ENCODE peak calls at places on chromosomes 4 and X, in five cellular contexts. H is astrocyte, S is dorsolateral prefrontal cortex, O is mammary epithelial cell, F is cardiac fibroblast. D is an unnamed sample.

GRCh38 chr4:24894243-24894642 is 18.6 kb downstream of the CCDC149 start:
- DNase-seq in O (no peak), S (no peak), F (no peak), H (no peak), D (no peak)

GRCh38 chr4:153233761-153234371 is 29.6 kb downstream of the TRIM2 start:
- DNase-seq in H (peak), S (no peak), O (peak), F (peak), D (no peak)

GRCh38 chrX:18252644-18253359 is 32.1 kb upstream of the BEND2 start:
- DNase-seq in F (peak), H (no peak), S (no peak), O (no peak), D (no peak)

GRCh38 chr4:25095756-25096552 is 64.3 kb downstream of the SEPSECS start:
- DNase-seq in S (no peak), H (no peak), O (no peak), F (no peak), D (no peak)

GRCh38 chr4:156190606-156191005 is 236.9 kb upstream of the CTSO start:
- DNase-seq in S (no peak), H (peak), O (peak), F (peak), D (no peak)

GRCh38 chr4:151195801-151196200 is 81.2 kb upstream of the PRSS48 start:
- DNase-seq in H (peak), O (peak), S (no peak), F (peak), D (no peak)

GRCh38 chrX:103362504-103362903 is 6.2 kb downstream of the TCEAL9 start:
- DNase-seq in F (peak), S (no peak), O (no peak), H (peak), D (no peak)

GRCh38 chr4:26751004-26751403 is 109.6 kb upstream of the STIM2 start:
- DNase-seq in O (no peak), F (no peak), S (no peak), H (no peak), D (no peak)

GRCh38 chr4:1167244-1167949 is 5.0 kb downstream of the SPON2 start:
- DNase-seq in H (peak), S (peak), F (peak), O (peak), D (peak)

GRCh38 chr4:90536408-90536807 is 409.2 kb downstream of the CCSER1 start:
- DNase-seq in H (no peak), F (no peak), O (no peak), S (no peak), D (no peak)

GRCh38 chr4:76723916-76724315 is 174.0 kb downstream of the SOWAHB start:
- DNase-seq in O (peak), H (peak), S (no peak), F (peak), D (no peak)

GRCh38 chr4:7398104-7398423 is 36.7 kb downstream of the PSAPL1 start:
- DNase-seq in O (peak), H (peak), F (peak), S (peak), D (peak)

GRCh38 chr4:763191-763810 is 57.7 kb downstream of the PCGF3 start:
- DNase-seq in O (no peak), H (no peak), S (peak), F (no peak), D (no peak)

GRCh38 chrX:108704839-108705238 is 31.5 kb downstream of the IRS4 start:
- DNase-seq in O (no peak), F (no peak), H (no peak), S (no peak), D (no peak)

GRCh38 chrX:24377911-24378468 is 17.6 kb downstream of the SUPT20HL1 start:
- DNase-seq in S (no peak), O (no peak), F (no peak), H (no peak), D (no peak)

GRCh38 chr4:185965456-185966384 is 103.2 kb upstream of the TLR3 start:
- DNase-seq in S (no peak), F (no peak), H (no peak), O (no peak), D (no peak)

GRCh38 chr4:138981930-138982390 is 33.6 kb upstream of the NOCT start:
- DNase-seq in H (peak), S (no peak), O (peak), F (peak), D (no peak)

GRCh38 chr4:39873823-39874222 is 103.9 kb downstream of the PDS5A start:
- DNase-seq in O (no peak), F (peak), H (no peak), S (no peak), D (no peak)

GRCh38 chrX:86148024-86148511 is at the start of gene DACH2:
- DNase-seq in O (peak), F (peak), H (peak), S (peak), D (peak)

GRCh38 chrX:123173833-123174232 is 10.2 kb upstream of the GRIA3 start:
- DNase-seq in O (no peak), S (no peak), H (no peak), F (peak), D (no peak)

GRCh38 chr4:185470503-185471195 is 884 bp downstream of the CCDC110 start:
- DNase-seq in S (peak), F (peak), O (peak), H (no peak), D (no peak)

GRCh38 chr4:123350191-123350544 is 46.4 kb upstream of the SPRY1 start:
- DNase-seq in H (no peak), S (no peak), F (peak), O (peak), D (no peak)

GRCh38 chr4:13547563-13548041 is 3.3 kb upstream of the NKX3-2 start:
- DNase-seq in O (no peak), S (no peak), F (no peak), H (no peak), D (no peak)

GRCh38 chrX:13250831-13251612 is 68.8 kb downstream of the ATXN3L start:
- DNase-seq in S (no peak), F (peak), H (peak), O (no peak), D (no peak)

GRCh38 chrX:22165732-22166457 is 106.8 kb upstream of the CBLL2 start:
- DNase-seq in H (peak), F (peak), S (no peak), O (peak), D (no peak)

GRCh38 chrX:132043977-132044376 is 20.9 kb downstream of the STK26 start:
- DNase-seq in H (no peak), S (no peak), O (no peak), F (no peak), D (no peak)

GRCh38 chr4:139077567-139078355 is 62.2 kb downstream of the NOCT start:
- DNase-seq in O (no peak), H (no peak), F (no peak), S (no peak), D (no peak)

GRCh38 chrX:24133280-24133679 is 16.2 kb upstream of the ZFX start:
- DNase-seq in O (no peak), F (no peak), S (no peak), H (no peak), D (no peak)

GRCh38 chr4:168475745-168476144 is 4.5 kb downstream of the DDX60L start:
- DNase-seq in O (peak), F (peak), H (no peak), S (no peak), D (no peak)

GRCh38 chrX:37453821-37454220 is 104.7 kb downstream of the PRRG1 start:
- DNase-seq in O (peak), H (no peak), F (no peak), S (no peak), D (no peak)

GRCh38 chr4:3407930-3408792 is 33.6 kb upstream of the HGFAC start:
- DNase-seq in H (no peak), O (no peak), S (no peak), F (no peak), D (no peak)

GRCh38 chr4:163167333-163167626 is 590 bp upstream of the NAF1 start:
- DNase-seq in F (peak), S (no peak), O (no peak), H (peak), D (no peak)

GRCh38 chr4:82753725-82754410 is 44.7 kb downstream of the SCD5 start:
- DNase-seq in F (no peak), H (no peak), S (no peak), O (peak), D (no peak)

GRCh38 chr4:186918466-186918865 is 194.8 kb upstream of the FAT1 start:
- DNase-seq in H (no peak), F (peak), S (no peak), O (no peak), D (no peak)

GRCh38 chrX:130144509-130144908 is 21.1 kb downstream of the AIFM1 start:
- DNase-seq in O (peak), H (peak), S (no peak), F (peak), D (no peak)

GRCh38 chr4:143083811-143084472 is 100.8 kb upstream of the USP38 start:
- DNase-seq in H (no peak), S (no peak), F (peak), O (no peak), D (no peak)

GRCh38 chr4:41120297-41121217 is 93.8 kb downstream of the APBB2 start:
- DNase-seq in F (peak), O (peak), H (peak), S (peak), D (no peak)

GRCh38 chr4:41124916-41125548 is 89.3 kb downstream of the APBB2 start:
- DNase-seq in F (no peak), H (peak), S (no peak), O (peak), D (no peak)

GRCh38 chr4:41122309-41122708 is 92.0 kb downstream of the APBB2 start:
- DNase-seq in O (no peak), H (no peak), F (no peak), S (no peak), D (no peak)

GRCh38 chr4:41121906-41122305 is 92.4 kb downstream of the APBB2 start:
- DNase-seq in H (no peak), S (no peak), O (no peak), F (no peak), D (no peak)

DNA sequence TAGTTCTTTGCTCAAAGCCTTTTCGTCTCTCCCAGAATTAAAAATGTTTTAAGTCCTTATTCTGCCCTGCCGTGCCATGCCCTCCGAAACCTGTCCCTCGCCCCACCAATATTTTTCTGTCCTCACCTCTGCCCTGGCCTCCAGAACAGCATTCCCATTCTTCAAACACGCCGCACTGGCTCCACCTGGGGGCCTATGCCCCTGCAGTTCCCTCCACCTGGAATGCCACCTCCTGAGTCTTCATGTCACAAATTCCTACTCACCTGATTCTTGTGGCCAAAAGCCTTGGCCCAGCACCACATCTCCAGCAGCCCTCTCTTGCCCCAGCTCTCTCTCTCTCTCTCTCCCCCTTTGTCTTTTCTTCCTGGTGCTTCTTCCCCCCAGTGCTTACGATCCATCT is 91.6 kb downstream of the APBB2 start:
- DNase-seq in S (no peak), O (no peak), H (no peak), F (no peak), D (no peak)
- TF ChIP-seq CTCF in S (no peak), O (no peak), H (no peak), F (no peak), D (peak)

GRCh38 chr4:146550161-146550560 is 28.4 kb upstream of the SLC10A7 start:
- DNase-seq in F (no peak), O (no peak), H (no peak), S (no peak), D (no peak)

GRCh38 chr4:146548443-146548842 is 26.7 kb upstream of the SLC10A7 start:
- DNase-seq in F (no peak), O (no peak), S (no peak), H (no peak), D (no peak)

GRCh38 chr4:146545102-146545501 is 23.4 kb upstream of the SLC10A7 start:
- DNase-seq in O (peak), H (no peak), F (peak), S (no peak), D (no peak)
- TF ChIP-seq CTCF in O (peak), H (peak), F (peak), S (no peak), D (no peak)

DNA sequence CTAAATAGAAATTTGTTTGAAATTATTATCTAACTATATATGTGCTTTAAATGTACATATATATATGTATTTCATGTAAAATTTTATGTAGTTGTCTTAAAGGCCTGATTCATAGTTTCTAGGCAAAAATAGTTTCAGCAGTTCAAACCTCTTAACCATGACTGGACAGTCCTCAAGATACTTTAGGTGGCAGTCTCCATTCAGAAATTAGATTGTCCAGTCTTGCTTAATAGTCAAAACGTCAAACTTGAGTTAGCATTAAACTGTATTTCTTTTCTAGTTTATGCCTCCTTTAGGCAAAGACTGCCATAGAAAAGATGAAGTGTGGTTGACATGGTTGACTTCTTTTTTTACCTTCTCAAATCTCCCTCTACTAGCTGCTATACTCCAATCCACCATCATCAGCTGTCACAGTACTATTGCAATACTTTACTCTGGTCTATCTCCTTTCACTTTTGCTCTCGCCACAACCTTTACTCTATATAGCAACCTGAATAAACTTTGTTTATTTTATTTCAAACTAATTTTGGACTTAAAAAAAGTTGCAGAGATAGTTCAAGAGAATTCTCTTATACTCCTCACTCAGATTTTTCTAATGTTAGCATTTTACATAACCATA is 395.6 kb upstream of the DIPK2B start:
- DNase-seq in F (peak), S (no peak), O (no peak), H (no peak), D (no peak)
- TF ChIP-seq CTCF in F (no peak), S (no peak), O (no peak), H (no peak), D (no peak)

DNA sequence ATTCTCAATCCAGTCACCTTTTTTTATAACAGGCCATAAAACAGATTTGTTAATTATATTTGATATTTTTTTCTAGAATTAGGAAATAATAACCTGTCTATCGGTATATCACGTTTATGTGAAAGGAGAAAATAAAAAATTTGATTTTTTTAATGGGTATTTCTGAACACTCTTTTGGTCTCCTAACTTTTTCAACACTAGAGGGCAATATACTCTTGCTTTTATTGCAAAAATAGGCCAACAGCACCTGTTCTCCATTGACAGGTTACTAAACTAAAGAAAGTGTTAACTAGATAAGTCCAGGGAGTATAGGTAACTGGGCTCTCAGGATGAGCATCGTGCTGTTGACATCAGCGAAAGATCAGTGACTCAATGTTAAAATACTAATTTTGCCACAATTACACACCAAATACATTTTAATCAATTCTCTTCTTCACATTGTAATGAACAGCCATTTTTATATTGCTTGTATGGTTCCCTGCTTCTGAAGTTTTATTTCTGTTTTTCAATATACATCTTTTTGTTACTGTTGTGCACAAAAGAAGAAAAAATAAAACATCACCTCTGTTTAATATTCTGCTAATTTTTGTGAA is 22.8 kb downstream of the NDST4 start:
- DNase-seq in S (no peak), F (peak), H (no peak), O (peak), D (no peak)
- TF ChIP-seq CTCF in S (peak), F (peak), H (peak), O (peak), D (peak)

DNA sequence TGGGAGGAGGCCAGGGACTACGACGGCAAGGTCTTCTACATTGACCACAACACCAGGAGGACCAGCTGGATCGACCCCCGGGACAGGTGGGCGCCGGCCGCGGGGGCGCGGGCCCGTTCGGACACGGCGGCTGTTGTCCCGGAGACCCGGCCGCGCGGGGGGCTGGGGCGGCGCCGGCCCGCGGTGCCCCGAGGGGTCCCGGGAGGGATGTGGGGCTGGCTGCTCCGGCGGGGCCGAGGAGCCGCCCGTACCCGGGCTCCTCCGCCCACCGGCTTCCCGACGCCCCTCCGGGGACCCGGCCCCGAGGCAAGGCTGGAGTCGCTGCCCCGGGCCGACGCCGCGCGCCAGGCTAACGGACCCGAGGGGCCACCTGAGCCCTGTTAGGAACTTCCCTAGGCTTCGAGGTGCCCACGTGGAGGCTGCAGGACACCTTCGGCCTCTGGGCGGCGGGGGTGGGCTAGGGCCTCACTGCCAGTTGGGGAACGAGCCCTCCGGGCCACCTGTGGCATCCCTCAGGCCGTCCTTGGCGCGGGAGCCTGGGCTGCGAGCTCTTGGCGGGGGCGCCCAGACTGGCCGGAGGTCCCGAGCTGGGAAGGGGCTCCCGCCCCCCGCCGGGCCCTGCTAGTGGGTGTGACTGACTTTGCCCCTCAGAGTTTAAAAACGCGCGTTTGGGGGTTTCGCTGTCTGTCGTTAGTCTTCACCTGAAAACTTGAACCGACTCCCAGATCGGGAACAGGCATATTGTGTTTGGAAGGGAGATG is 660 bp downstream of the WWC2 start:
- DNase-seq in F (peak), O (peak), S (no peak), H (no peak), D (no peak)
- TF ChIP-seq CTCF in F (peak), O (peak), S (no peak), H (no peak), D (no peak)

DNA sequence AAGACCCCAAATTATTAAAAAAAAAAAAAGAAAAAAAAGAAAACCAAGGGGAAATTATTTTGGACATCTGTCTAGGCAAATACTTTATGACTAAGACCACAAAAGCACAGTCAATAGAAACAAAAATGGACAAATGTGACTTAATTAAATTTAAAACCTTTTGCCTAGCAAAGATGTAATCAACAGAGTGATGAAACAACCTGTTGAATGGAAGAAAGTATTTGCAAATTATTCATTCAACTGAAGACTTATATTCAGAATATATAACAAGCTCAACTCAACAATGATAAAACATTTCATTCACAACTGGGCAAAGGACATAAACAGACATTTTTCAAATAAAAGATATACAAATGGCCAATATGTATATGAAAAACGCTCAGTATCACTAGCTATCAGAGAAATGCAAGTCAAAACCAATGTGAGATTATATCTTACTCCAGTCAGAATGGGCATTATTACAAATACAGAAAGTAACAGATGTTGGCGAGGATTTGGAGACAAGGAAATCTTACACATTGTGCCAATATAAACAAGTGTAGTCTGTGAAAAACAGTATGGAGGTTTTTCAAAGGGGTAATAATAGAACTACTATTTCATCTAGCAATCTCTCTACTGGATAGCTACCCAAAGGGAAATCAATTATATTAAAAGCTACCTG is 67.1 kb downstream of the FAAH2 start:
- DNase-seq in O (no peak), S (no peak), H (no peak), F (no peak), D (no peak)
- TF ChIP-seq CTCF in O (no peak), S (no peak), H (no peak), F (no peak), D (no peak)

GRCh38 chr4:53497446-53498069 is 93.7 kb downstream of the LNX1 start:
- DNase-seq in H (no peak), O (no peak), F (peak), S (no peak), D (no peak)
- TF ChIP-seq CTCF in H (no peak), O (no peak), F (no peak), S (no peak), D (no peak)